ENCODE peak calls at places on chromosomes 2 and 18, in eight cellular contexts. One of them, this sample, is unnamed.

GRCh38 chr2:1607236-1607920 is 136.9 kb downstream of the PXDN start:
- DNase-seq in activated CD8-positive, alpha-beta memory T cell treated with anti-CD3 and anti-CD28 coated beads, Interleukin-2, amount 50 U/mL, for 48 hours: no peak
- DNase-seq in kidney glomerular epithelial cell: no peak
- DNase-seq in HFF-Myc: no peak
- DNase-seq in EL: no peak
- DNase-seq in GM12864: no peak
- DNase-seq in mesendoderm: no peak
- DNase-seq in endothelial cell: no peak
- DNase-seq in this sample: no peak

GRCh38 chr2:70574618-70575017 is 21.0 kb upstream of the TGFA start:
- DNase-seq in activated CD8-positive, alpha-beta memory T cell treated with anti-CD3 and anti-CD28 coated beads, Interleukin-2, amount 50 U/mL, for 48 hours: no peak
- DNase-seq in kidney glomerular epithelial cell: no peak
- DNase-seq in HFF-Myc: no peak
- DNase-seq in EL: no peak
- DNase-seq in GM12864: no peak
- DNase-seq in mesendoderm: no peak
- DNase-seq in endothelial cell: no peak
- DNase-seq in this sample: no peak

GRCh38 chr2:72457801-72458516 is 310.3 kb upstream of the CYP26B1 start:
- DNase-seq in activated CD8-positive, alpha-beta memory T cell treated with anti-CD3 and anti-CD28 coated beads, Interleukin-2, amount 50 U/mL, for 48 hours: no peak
- DNase-seq in kidney glomerular epithelial cell: no peak
- DNase-seq in HFF-Myc: peak
- DNase-seq in EL: peak
- DNase-seq in GM12864: no peak
- DNase-seq in mesendoderm: no peak
- DNase-seq in endothelial cell: no peak
- DNase-seq in this sample: no peak

GRCh38 chr2:235445116-235445515 is 48.7 kb upstream of the AGAP1 start:
- DNase-seq in activated CD8-positive, alpha-beta memory T cell treated with anti-CD3 and anti-CD28 coated beads, Interleukin-2, amount 50 U/mL, for 48 hours: no peak
- DNase-seq in kidney glomerular epithelial cell: no peak
- DNase-seq in HFF-Myc: no peak
- DNase-seq in EL: no peak
- DNase-seq in GM12864: no peak
- DNase-seq in mesendoderm: no peak
- DNase-seq in endothelial cell: no peak
- DNase-seq in this sample: no peak

GRCh38 chr2:41829011-41829500 is 218.8 kb upstream of the PKDCC start:
- DNase-seq in activated CD8-positive, alpha-beta memory T cell treated with anti-CD3 and anti-CD28 coated beads, Interleukin-2, amount 50 U/mL, for 48 hours: no peak
- DNase-seq in kidney glomerular epithelial cell: peak
- DNase-seq in HFF-Myc: no peak
- DNase-seq in EL: no peak
- DNase-seq in GM12864: no peak
- DNase-seq in mesendoderm: no peak
- DNase-seq in endothelial cell: no peak
- DNase-seq in this sample: no peak

GRCh38 chr2:164868563-164869419 is 27.2 kb upstream of the COBLL1 start:
- DNase-seq in activated CD8-positive, alpha-beta memory T cell treated with anti-CD3 and anti-CD28 coated beads, Interleukin-2, amount 50 U/mL, for 48 hours: no peak
- DNase-seq in kidney glomerular epithelial cell: no peak
- DNase-seq in HFF-Myc: no peak
- DNase-seq in EL: peak
- DNase-seq in GM12864: no peak
- DNase-seq in mesendoderm: no peak
- DNase-seq in endothelial cell: no peak
- DNase-seq in this sample: no peak

GRCh38 chr18:74459877-74460276 is 2.8 kb upstream of the DIPK1C start:
- DNase-seq in activated CD8-positive, alpha-beta memory T cell treated with anti-CD3 and anti-CD28 coated beads, Interleukin-2, amount 50 U/mL, for 48 hours: no peak
- DNase-seq in kidney glomerular epithelial cell: no peak
- DNase-seq in HFF-Myc: no peak
- DNase-seq in EL: no peak
- DNase-seq in GM12864: no peak
- DNase-seq in mesendoderm: peak
- DNase-seq in endothelial cell: peak
- DNase-seq in this sample: no peak

GRCh38 chr18:29063346-29063745 is 886.4 kb upstream of the CDH2 start:
- DNase-seq in activated CD8-positive, alpha-beta memory T cell treated with anti-CD3 and anti-CD28 coated beads, Interleukin-2, amount 50 U/mL, for 48 hours: no peak
- DNase-seq in kidney glomerular epithelial cell: no peak
- DNase-seq in HFF-Myc: no peak
- DNase-seq in EL: no peak
- DNase-seq in GM12864: no peak
- DNase-seq in mesendoderm: no peak
- DNase-seq in endothelial cell: no peak
- DNase-seq in this sample: no peak

GRCh38 chr2:135600915-135601314 is 69.6 kb downstream of the R3HDM1 start:
- DNase-seq in activated CD8-positive, alpha-beta memory T cell treated with anti-CD3 and anti-CD28 coated beads, Interleukin-2, amount 50 U/mL, for 48 hours: no peak
- DNase-seq in kidney glomerular epithelial cell: no peak
- DNase-seq in HFF-Myc: no peak
- DNase-seq in EL: peak
- DNase-seq in GM12864: no peak
- DNase-seq in mesendoderm: no peak
- DNase-seq in endothelial cell: no peak
- DNase-seq in this sample: no peak

GRCh38 chr2:67846341-67847070 is 216.3 kb downstream of the C1D start:
- DNase-seq in activated CD8-positive, alpha-beta memory T cell treated with anti-CD3 and anti-CD28 coated beads, Interleukin-2, amount 50 U/mL, for 48 hours: peak
- DNase-seq in kidney glomerular epithelial cell: peak
- DNase-seq in HFF-Myc: peak
- DNase-seq in EL: peak
- DNase-seq in GM12864: peak
- DNase-seq in mesendoderm: peak
- DNase-seq in endothelial cell: peak
- DNase-seq in this sample: peak

GRCh38 chr2:30268296-30268871 is 37.0 kb downstream of the LBH start:
- DNase-seq in activated CD8-positive, alpha-beta memory T cell treated with anti-CD3 and anti-CD28 coated beads, Interleukin-2, amount 50 U/mL, for 48 hours: peak
- DNase-seq in kidney glomerular epithelial cell: no peak
- DNase-seq in HFF-Myc: no peak
- DNase-seq in EL: no peak
- DNase-seq in GM12864: no peak
- DNase-seq in mesendoderm: no peak
- DNase-seq in endothelial cell: no peak
- DNase-seq in this sample: no peak

GRCh38 chr2:173922068-173922467 is 43.1 kb downstream of the SP3 start:
- DNase-seq in activated CD8-positive, alpha-beta memory T cell treated with anti-CD3 and anti-CD28 coated beads, Interleukin-2, amount 50 U/mL, for 48 hours: no peak
- DNase-seq in kidney glomerular epithelial cell: no peak
- DNase-seq in HFF-Myc: no peak
- DNase-seq in EL: no peak
- DNase-seq in GM12864: no peak
- DNase-seq in mesendoderm: no peak
- DNase-seq in endothelial cell: no peak
- DNase-seq in this sample: no peak

GRCh38 chr18:49168970-49169619 is 218.3 kb upstream of the SMAD7 start:
- DNase-seq in activated CD8-positive, alpha-beta memory T cell treated with anti-CD3 and anti-CD28 coated beads, Interleukin-2, amount 50 U/mL, for 48 hours: no peak
- DNase-seq in kidney glomerular epithelial cell: no peak
- DNase-seq in HFF-Myc: no peak
- DNase-seq in EL: no peak
- DNase-seq in GM12864: peak
- DNase-seq in mesendoderm: no peak
- DNase-seq in endothelial cell: no peak
- DNase-seq in this sample: no peak

GRCh38 chr2:30026091-30027055 is 105.0 kb upstream of the ALK start:
- DNase-seq in activated CD8-positive, alpha-beta memory T cell treated with anti-CD3 and anti-CD28 coated beads, Interleukin-2, amount 50 U/mL, for 48 hours: no peak
- DNase-seq in kidney glomerular epithelial cell: no peak
- DNase-seq in HFF-Myc: no peak
- DNase-seq in EL: peak
- DNase-seq in GM12864: no peak
- DNase-seq in mesendoderm: peak
- DNase-seq in endothelial cell: peak
- DNase-seq in this sample: peak

GRCh38 chr2:126307740-126308139 is 348.2 kb upstream of the GYPC start:
- DNase-seq in activated CD8-positive, alpha-beta memory T cell treated with anti-CD3 and anti-CD28 coated beads, Interleukin-2, amount 50 U/mL, for 48 hours: no peak
- DNase-seq in kidney glomerular epithelial cell: no peak
- DNase-seq in HFF-Myc: no peak
- DNase-seq in EL: no peak
- DNase-seq in GM12864: no peak
- DNase-seq in mesendoderm: no peak
- DNase-seq in endothelial cell: no peak
- DNase-seq in this sample: no peak

GRCh38 chr18:36025025-36025424 is 42.3 kb downstream of the RPRD1A start:
- DNase-seq in activated CD8-positive, alpha-beta memory T cell treated with anti-CD3 and anti-CD28 coated beads, Interleukin-2, amount 50 U/mL, for 48 hours: no peak
- DNase-seq in kidney glomerular epithelial cell: no peak
- DNase-seq in HFF-Myc: peak
- DNase-seq in EL: peak
- DNase-seq in GM12864: no peak
- DNase-seq in mesendoderm: no peak
- DNase-seq in endothelial cell: no peak
- DNase-seq in this sample: no peak

This sample was measured in SW480.